ENCODE peak calls at places on chromosomes 4 and X, in five cellular contexts. T is IMR-90, I is HepG2, V is K562, Z is SK-N-SH. B is an unnamed sample.
A peak's percentile ranks its signal among the peaks of the same experiment; 100 is the strongest.

GRCh38 chr4:148740701-148741100 is 298.5 kb upstream of the NR3C2 start:
- DNase-seq in T (no peak), I (no peak), V (no peak), Z (no peak), B (no peak)

GRCh38 chr4:65066106-65066505 is 604.2 kb downstream of the EPHA5 start:
- DNase-seq in T (no peak), I (no peak), V (no peak), Z (no peak), B (no peak)

GRCh38 chrX:130247996-130248395 is 20.7 kb downstream of the ZNF280C start:
- DNase-seq in T (no peak), I (no peak), V (no peak), Z (no peak), B (no peak)

GRCh38 chrX:22691966-22692565 is 307.7 kb upstream of the DDX53 start:
- DNase-seq in T (no peak), I (no peak), V (no peak), Z (no peak), B (no peak)

GRCh38 chrX:49162620-49163019 is at the start of gene MAGIX:
- DNase-seq in T (no peak), I (no peak), V (no peak), Z (no peak), B (no peak)

GRCh38 chrX:40167240-40168182 is 69.8 kb upstream of the BCOR start:
- DNase-seq in T (no peak), I (no peak), V (peak; percentile 46), Z (no peak), B (no peak)

GRCh38 chr4:38133711-38134480 is 173.7 kb downstream of the PTTG2 start:
- DNase-seq in T (no peak), I (no peak), V (no peak), Z (no peak), B (no peak)

GRCh38 chr4:39429476-39430310 is 23.0 kb downstream of the KLB start:
- DNase-seq in T (no peak), I (peak; percentile 85), V (no peak), Z (no peak), B (no peak)

GRCh38 chrX:115330498-115331138 is 41.1 kb downstream of the LUZP4 start:
- DNase-seq in T (peak; percentile 76), I (peak; percentile 36), V (peak; percentile 59), Z (peak; percentile 67), B (peak; percentile 40)

GRCh38 chr4:176380352-176381157 is 60.8 kb downstream of the SPCS3 start:
- DNase-seq in T (no peak), I (no peak), V (no peak), Z (no peak), B (no peak)

GRCh38 chr4:186037182-186037581 is 31.8 kb upstream of the TLR3 start:
- DNase-seq in T (no peak), I (no peak), V (no peak), Z (no peak), B (no peak)

GRCh38 chr4:94412019-94413017 is 39.4 kb upstream of the PDLIM5 start:
- DNase-seq in T (peak; percentile 79), I (peak; percentile 73), V (peak; percentile 69), Z (no peak), B (no peak)
- TF ChIP-seq MXI1 in T (no peak), I (no peak), V (no peak), Z (no peak), B (no peak)

GRCh38 chrX:143632625-143633387 is 3.1 kb downstream of the SLITRK4 start:
- DNase-seq in T (no peak), I (no peak), V (no peak), Z (no peak), B (no peak)
- TF ChIP-seq MXI1 in T (no peak), I (no peak), V (no peak), Z (no peak), B (no peak)

DNA sequence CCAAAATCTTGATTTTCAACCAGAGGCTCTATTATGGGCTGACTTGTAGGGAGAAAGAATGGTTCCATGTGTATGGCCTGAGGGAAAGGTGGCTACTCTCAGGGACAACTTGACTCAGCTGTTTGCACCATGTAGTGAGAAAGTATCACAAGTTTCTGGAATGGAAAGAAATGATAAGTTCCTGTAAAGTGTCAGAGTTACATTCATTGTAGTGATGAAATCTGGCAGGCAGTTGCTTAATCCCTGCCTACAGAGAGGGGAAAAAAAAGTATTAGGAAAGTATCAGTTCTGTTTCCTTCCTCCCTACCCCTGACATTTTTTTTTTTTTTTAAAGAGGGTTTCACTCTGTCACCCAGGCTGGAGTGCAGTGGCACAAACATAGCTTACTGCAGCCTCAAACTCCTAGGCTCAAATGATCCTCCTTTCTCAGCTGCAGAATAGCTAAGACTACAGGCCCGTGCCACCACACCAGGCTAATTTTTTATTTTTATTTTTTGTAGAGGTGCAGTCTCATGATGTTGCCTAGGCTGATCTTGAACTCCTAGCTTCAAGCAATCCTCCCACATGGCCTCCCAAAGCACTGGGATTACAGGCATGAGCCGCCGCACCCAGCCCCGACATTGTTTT is 4.7 kb upstream of the FBXL5 start:
- DNase-seq in T (peak; percentile 56), I (no peak), V (no peak), Z (no peak), B (no peak)
- TF ChIP-seq MXI1 in T (no peak), I (no peak), V (no peak), Z (no peak), B (no peak)

DNA sequence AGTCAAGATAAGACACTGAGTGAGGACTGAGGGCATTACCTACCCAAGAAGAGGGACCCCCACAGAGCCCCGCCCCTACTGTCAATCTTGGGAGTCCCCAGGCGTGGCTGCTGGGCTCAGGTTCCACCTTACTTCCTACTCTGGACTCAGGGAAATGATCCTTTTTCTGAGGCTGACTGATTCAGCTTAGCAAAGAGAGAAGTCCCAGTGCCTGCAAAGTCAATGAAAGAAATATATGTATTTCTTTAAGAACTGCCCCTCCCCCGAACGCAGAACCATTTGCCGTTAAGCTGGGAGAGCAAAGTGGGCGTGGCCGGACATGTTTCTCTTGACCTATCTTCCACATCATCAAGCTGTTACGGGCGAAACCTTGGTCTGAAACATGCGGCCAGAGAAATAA is at the start of gene MAGEB18:
- DNase-seq in T (no peak), I (no peak), V (no peak), Z (no peak), B (no peak)
- TF ChIP-seq MXI1 in T (no peak), I (no peak), V (no peak), Z (no peak), B (no peak)

GRCh38 chr4:47930971-47931804 is 16.8 kb upstream of the NFXL1 start:
- DNase-seq in T (peak; percentile 60), I (no peak), V (no peak), Z (peak; percentile 26), B (no peak)
- TF ChIP-seq MXI1 in T (no peak), I (no peak), V (no peak), Z (no peak), B (no peak)

DNA sequence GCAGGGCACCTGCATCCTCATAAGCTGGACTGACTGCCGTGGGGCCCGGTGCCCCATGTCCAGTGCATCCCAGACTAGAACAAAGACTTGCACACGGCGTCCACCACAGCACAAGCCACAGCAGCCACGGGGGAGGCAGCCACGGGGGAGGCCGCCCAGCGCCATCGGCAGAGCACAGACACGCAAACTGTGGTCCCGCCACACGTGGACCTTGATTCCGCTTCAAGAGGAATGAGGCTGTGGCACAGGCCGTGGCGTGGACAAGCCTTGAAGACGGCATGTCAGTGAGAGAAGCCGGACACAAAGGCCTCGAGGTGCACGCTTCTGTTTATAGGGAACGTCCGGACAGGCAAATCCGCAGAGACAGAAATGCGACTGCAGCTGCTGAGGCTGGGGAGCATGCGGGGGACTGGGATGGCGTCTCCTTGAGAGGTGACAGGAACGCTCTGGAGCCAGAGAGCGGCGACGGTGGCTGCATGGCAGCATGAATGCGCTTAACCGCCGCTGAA is 10.1 kb upstream of the CPLX1 start:
- DNase-seq in T (no peak), I (no peak), V (no peak), Z (no peak), B (no peak)
- TF ChIP-seq MXI1 in T (no peak), I (no peak), V (no peak), Z (no peak), B (no peak)

DNA sequence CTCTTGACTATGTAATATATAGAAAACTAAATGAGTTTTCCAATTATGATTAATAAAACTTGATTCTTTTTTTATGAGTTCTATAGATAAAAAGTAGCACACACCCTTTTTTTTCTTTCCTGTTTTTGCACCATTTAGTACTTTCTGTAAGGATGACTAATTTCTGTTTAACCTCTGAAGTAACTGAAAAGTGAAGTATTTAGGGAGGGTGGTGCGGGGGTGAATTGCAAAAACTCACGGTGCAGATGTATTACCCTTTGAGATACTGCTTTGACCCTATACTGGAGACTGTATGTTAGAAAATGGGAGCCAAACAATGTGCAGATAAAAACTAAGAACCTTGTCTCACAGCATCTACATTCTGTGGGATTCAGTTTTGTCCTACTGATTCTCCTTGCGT is 471.6 kb downstream of the DTHD1 start:
- DNase-seq in T (no peak), I (no peak), V (no peak), Z (no peak), B (no peak)
- TF ChIP-seq MXI1 in T (no peak), I (no peak), V (no peak), Z (no peak), B (no peak)

B was measured in GM12878.